ENCODE peak calls at places on chromosomes 12 and 14, in six cellular contexts. D is nucleus accumbens, I is fibroblast of lung, T is T follicular helper cell, H is NCI-H2029 treated with DMSO at 0.1 percent for 48 hours, U is MM.1S. C is an unnamed sample.

GRCh38 chr12:132560421-132560830 is 50.0 kb downstream of the LRCOL1 start:
- DNase-seq in D (no peak), I (no peak), T (no peak), H (peak), U (peak), C (no peak)

GRCh38 chr12:15158114-15158513 is 63.1 kb downstream of the RERG start:
- DNase-seq in D (no peak), I (no peak), T (no peak), H (no peak), U (no peak), C (no peak)

GRCh38 chr14:98099527-98099926 is 1172.5 kb downstream of the BCL11B start:
- DNase-seq in D (no peak), I (no peak), T (no peak), H (no peak), U (no peak), C (no peak)

GRCh38 chr12:12408265-12408690 is 51.4 kb downstream of the BORCS5 start:
- DNase-seq in D (no peak), I (no peak), T (no peak), H (no peak), U (peak), C (no peak)

GRCh38 chr14:61267336-61267735 is 13.8 kb downstream of the TMEM30B start:
- DNase-seq in D (no peak), I (no peak), T (no peak), H (no peak), U (no peak), C (no peak)

GRCh38 chr14:77043177-77043983 is 14.9 kb upstream of the IRF2BPL start:
- DNase-seq in D (peak), I (peak), T (no peak), H (no peak), U (no peak), C (no peak)

GRCh38 chr12:4107436-4107878 is 166.1 kb upstream of the CCND2 start:
- DNase-seq in D (no peak), I (peak), T (peak), H (no peak), U (peak), C (no peak)

GRCh38 chr12:126899926-126900792 is 1366.8 kb upstream of the TMEM132C start:
- DNase-seq in D (no peak), I (no peak), T (no peak), H (no peak), U (no peak), C (no peak)

GRCh38 chr12:124391340-124392261 is 96.7 kb downstream of the RFLNA start:
- DNase-seq in D (peak), I (no peak), T (peak), H (no peak), U (peak), C (peak)

GRCh38 chr12:92735131-92735721 is 32.4 kb downstream of the PLEKHG7 start:
- DNase-seq in D (no peak), I (peak), T (no peak), H (peak), U (no peak), C (peak)

GRCh38 chr14:20305265-20306078 is at the start of gene TTC5:
- DNase-seq in D (peak), I (peak), T (peak), H (peak), U (peak), C (peak)

GRCh38 chr12:13835657-13836056 is 145.7 kb downstream of the GRIN2B start:
- DNase-seq in D (no peak), I (no peak), T (no peak), H (no peak), U (no peak), C (no peak)

GRCh38 chr12:131112690-131113290 is 159.1 kb downstream of the ADGRD1 start:
- DNase-seq in D (no peak), I (no peak), T (no peak), H (no peak), U (no peak), C (no peak)

GRCh38 chr14:100131181-100131580 is 28.3 kb downstream of the DEGS2 start:
- DNase-seq in D (no peak), I (no peak), T (no peak), H (no peak), U (no peak), C (no peak)

GRCh38 chr14:19729763-19730162 is 13.6 kb upstream of the OR4Q3 start:
- DNase-seq in D (no peak), I (no peak), T (no peak), H (no peak), U (no peak), C (no peak)

GRCh38 chr12:10364839-10365681 is 24.8 kb downstream of the KLRK1 start:
- DNase-seq in D (peak), I (peak), T (peak), H (peak), U (peak), C (peak)

GRCh38 chr14:54172562-54172961 is 215.9 kb upstream of the BMP4 start:
- DNase-seq in D (no peak), I (peak), T (no peak), H (no peak), U (no peak), C (no peak)

GRCh38 chr12:89756638-89757321 is 48.1 kb upstream of the ATP2B1 start:
- DNase-seq in D (no peak), I (peak), T (no peak), H (no peak), U (peak), C (no peak)

GRCh38 chr12:54432815-54433164 is 13.7 kb upstream of the ITGA5 start:
- DNase-seq in D (no peak), I (no peak), T (no peak), H (no peak), U (no peak), C (no peak)

GRCh38 chr12:127268121-127268520 is 998.8 kb upstream of the TMEM132C start:
- DNase-seq in D (no peak), I (no peak), T (no peak), H (no peak), U (no peak), C (no peak)

GRCh38 chr14:95518045-95518751 is 1.7 kb upstream of the SYNE3 start:
- DNase-seq in D (no peak), I (no peak), T (no peak), H (no peak), U (peak), C (no peak)

GRCh38 chr12:103852498-103852992 is 11.5 kb upstream of the NT5DC3 start:
- DNase-seq in D (peak), I (no peak), T (no peak), H (peak), U (no peak), C (peak)

GRCh38 chr12:66423290-66423689 is 121.0 kb downstream of the HELB start:
- DNase-seq in D (no peak), I (no peak), T (no peak), H (no peak), U (no peak), C (no peak)